ENCODE peak calls at places on chromosomes 11 and 22, in nine cellular contexts. One of them, this sample, is unnamed.

GRCh38 chr11:27253200-27253599 is 109.8 kb downstream of the CCDC34 start:
- DNase-seq in CD14-positive monocyte: no peak
- DNase-seq in Calu3: no peak
- DNase-seq in IMR-90: no peak
- DNase-seq in prostate gland: no peak
- DNase-seq in foreskin fibroblast: no peak
- DNase-seq in left ventricle myocardium inferior: no peak
- DNase-seq in WTC11: no peak
- DNase-seq in mesothelial cell of epicardium: no peak
- DNase-seq in this sample: no peak

GRCh38 chr11:36002196-36002595 is 58.3 kb downstream of the LDLRAD3 start:
- DNase-seq in CD14-positive monocyte: no peak
- DNase-seq in Calu3: no peak
- DNase-seq in IMR-90: no peak
- DNase-seq in prostate gland: no peak
- DNase-seq in foreskin fibroblast: no peak
- DNase-seq in left ventricle myocardium inferior: no peak
- DNase-seq in WTC11: no peak
- DNase-seq in mesothelial cell of epicardium: no peak
- DNase-seq in this sample: peak

GRCh38 chr11:82906931-82907330 is 5.4 kb downstream of the DDIAS start:
- DNase-seq in CD14-positive monocyte: no peak
- DNase-seq in Calu3: no peak
- DNase-seq in IMR-90: no peak
- DNase-seq in prostate gland: no peak
- DNase-seq in foreskin fibroblast: no peak
- DNase-seq in left ventricle myocardium inferior: no peak
- DNase-seq in WTC11: no peak
- DNase-seq in mesothelial cell of epicardium: no peak
- DNase-seq in this sample: no peak

GRCh38 chr11:83521647-83522596 is 235.8 kb upstream of the CCDC90B start:
- DNase-seq in CD14-positive monocyte: no peak
- DNase-seq in Calu3: no peak
- DNase-seq in IMR-90: peak
- DNase-seq in prostate gland: no peak
- DNase-seq in foreskin fibroblast: peak
- DNase-seq in left ventricle myocardium inferior: no peak
- DNase-seq in WTC11: peak
- DNase-seq in mesothelial cell of epicardium: no peak
- DNase-seq in this sample: no peak

GRCh38 chr11:3894128-3894731 is 38.8 kb downstream of the STIM1 start:
- DNase-seq in CD14-positive monocyte: peak
- DNase-seq in Calu3: no peak
- DNase-seq in IMR-90: peak
- DNase-seq in prostate gland: no peak
- DNase-seq in foreskin fibroblast: peak
- DNase-seq in left ventricle myocardium inferior: peak
- DNase-seq in WTC11: no peak
- DNase-seq in mesothelial cell of epicardium: no peak
- DNase-seq in this sample: no peak

GRCh38 chr22:50185384-50186087 is at the start of gene TRABD:
- DNase-seq in CD14-positive monocyte: peak
- DNase-seq in Calu3: peak
- DNase-seq in IMR-90: peak
- DNase-seq in prostate gland: peak
- DNase-seq in foreskin fibroblast: peak
- DNase-seq in left ventricle myocardium inferior: peak
- DNase-seq in WTC11: peak
- DNase-seq in mesothelial cell of epicardium: peak
- DNase-seq in this sample: peak

GRCh38 chr22:49284931-49285330 is 542.7 kb downstream of the BRD1 start:
- DNase-seq in CD14-positive monocyte: peak
- DNase-seq in Calu3: no peak
- DNase-seq in IMR-90: no peak
- DNase-seq in prostate gland: no peak
- DNase-seq in foreskin fibroblast: no peak
- DNase-seq in left ventricle myocardium inferior: no peak
- DNase-seq in WTC11: no peak
- DNase-seq in mesothelial cell of epicardium: no peak
- DNase-seq in this sample: no peak

GRCh38 chr22:31039393-31039792 is 41.7 kb upstream of the SMTN start:
- DNase-seq in CD14-positive monocyte: no peak
- DNase-seq in Calu3: no peak
- DNase-seq in IMR-90: peak
- DNase-seq in prostate gland: no peak
- DNase-seq in foreskin fibroblast: peak
- DNase-seq in left ventricle myocardium inferior: peak
- DNase-seq in WTC11: no peak
- DNase-seq in mesothelial cell of epicardium: no peak
- DNase-seq in this sample: no peak

DNA sequence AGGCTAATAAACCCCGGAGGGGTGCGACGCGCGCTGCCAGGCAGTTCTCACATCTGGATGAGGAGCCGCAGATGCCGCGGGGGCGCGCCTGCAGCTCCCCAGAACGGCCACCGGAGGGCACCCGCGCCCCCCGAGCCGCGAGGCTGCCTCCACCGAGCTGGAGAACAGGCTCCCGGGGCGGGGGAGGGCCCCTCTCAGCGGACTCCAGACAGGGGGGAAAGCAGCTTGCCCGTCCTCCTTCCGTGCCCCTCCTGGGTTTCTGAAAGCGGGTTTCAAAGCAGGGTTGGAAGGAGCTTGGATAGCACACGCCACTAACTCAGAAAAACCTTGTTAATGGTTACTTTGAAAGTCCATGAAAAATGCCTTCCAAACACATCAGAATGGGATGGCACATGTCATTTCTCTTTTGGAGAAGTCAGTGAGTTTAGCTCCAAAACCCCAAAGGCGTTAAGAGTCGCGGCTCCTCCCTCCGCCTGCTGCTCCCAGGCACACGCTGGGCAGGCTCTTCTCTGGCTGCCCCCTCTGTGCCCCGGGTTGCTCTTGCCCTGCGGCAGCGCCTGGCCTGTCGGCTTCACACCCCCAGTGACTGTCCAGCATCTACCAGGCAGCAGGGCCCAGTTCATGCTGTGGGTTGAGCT is 317.8 kb downstream of the NTM start:
- DNase-seq in CD14-positive monocyte: no peak
- DNase-seq in Calu3: peak
- DNase-seq in IMR-90: peak
- DNase-seq in prostate gland: no peak
- DNase-seq in foreskin fibroblast: peak
- DNase-seq in left ventricle myocardium inferior: peak
- DNase-seq in WTC11: peak
- DNase-seq in mesothelial cell of epicardium: peak
- DNase-seq in this sample: peak
- TF ChIP-seq CTCF in CD14-positive monocyte: peak
- TF ChIP-seq CTCF in Calu3: peak
- TF ChIP-seq CTCF in IMR-90: peak
- TF ChIP-seq CTCF in prostate gland: peak
- TF ChIP-seq CTCF in foreskin fibroblast: peak
- TF ChIP-seq CTCF in left ventricle myocardium inferior: peak
- TF ChIP-seq CTCF in WTC11: peak
- TF ChIP-seq CTCF in mesothelial cell of epicardium: peak
- TF ChIP-seq CTCF in this sample: peak

GRCh38 chr11:452203-452744 is 2.2 kb downstream of the PTDSS2 start:
- DNase-seq in CD14-positive monocyte: no peak
- DNase-seq in Calu3: no peak
- DNase-seq in IMR-90: no peak
- DNase-seq in prostate gland: no peak
- DNase-seq in foreskin fibroblast: no peak
- DNase-seq in left ventricle myocardium inferior: no peak
- DNase-seq in WTC11: no peak
- DNase-seq in mesothelial cell of epicardium: no peak
- DNase-seq in this sample: no peak

GRCh38 chr11:451738-452137 is 1.7 kb downstream of the PTDSS2 start:
- DNase-seq in CD14-positive monocyte: no peak
- DNase-seq in Calu3: no peak
- DNase-seq in IMR-90: no peak
- DNase-seq in prostate gland: no peak
- DNase-seq in foreskin fibroblast: no peak
- DNase-seq in left ventricle myocardium inferior: no peak
- DNase-seq in WTC11: no peak
- DNase-seq in mesothelial cell of epicardium: no peak
- DNase-seq in this sample: no peak

GRCh38 chr11:453564-453963 is 3.5 kb downstream of the PTDSS2 start:
- DNase-seq in CD14-positive monocyte: no peak
- DNase-seq in Calu3: no peak
- DNase-seq in IMR-90: no peak
- DNase-seq in prostate gland: no peak
- DNase-seq in foreskin fibroblast: no peak
- DNase-seq in left ventricle myocardium inferior: no peak
- DNase-seq in WTC11: no peak
- DNase-seq in mesothelial cell of epicardium: no peak
- DNase-seq in this sample: no peak

GRCh38 chr11:454043-454442 is 4.0 kb downstream of the PTDSS2 start:
- DNase-seq in CD14-positive monocyte: no peak
- DNase-seq in Calu3: no peak
- DNase-seq in IMR-90: no peak
- DNase-seq in prostate gland: no peak
- DNase-seq in foreskin fibroblast: no peak
- DNase-seq in left ventricle myocardium inferior: no peak
- DNase-seq in WTC11: no peak
- DNase-seq in mesothelial cell of epicardium: no peak
- DNase-seq in this sample: no peak

DNA sequence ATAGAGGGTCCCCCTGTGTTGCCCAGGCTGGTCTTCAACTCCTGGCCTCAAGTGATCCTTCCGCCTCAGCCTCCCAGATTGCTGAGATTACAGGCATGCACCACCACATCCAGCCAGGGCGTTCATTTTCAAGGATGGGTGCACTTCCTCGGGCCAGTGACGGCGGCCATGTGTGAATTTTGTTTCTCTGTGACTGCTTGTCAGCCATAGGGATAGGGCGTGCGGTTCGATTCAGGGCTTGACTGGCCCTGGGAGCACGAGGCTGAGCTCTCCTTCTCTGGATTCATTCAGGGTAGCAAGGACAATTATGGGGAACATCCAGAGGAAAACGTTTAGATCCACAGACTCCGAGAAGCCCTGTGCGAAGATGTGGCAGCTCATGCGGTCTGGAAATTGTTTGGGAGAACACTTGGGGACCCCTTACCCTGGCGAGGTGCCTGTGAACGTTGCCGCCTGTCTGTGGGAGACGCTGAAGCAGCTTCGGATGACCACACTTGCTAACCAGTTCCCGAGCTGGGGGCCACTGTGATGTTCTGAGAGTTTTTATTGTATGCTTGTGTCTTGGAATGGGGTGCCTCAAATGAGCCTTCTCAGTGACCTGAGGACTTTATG is 2.9 kb downstream of the PTDSS2 start:
- DNase-seq in CD14-positive monocyte: no peak
- DNase-seq in Calu3: no peak
- DNase-seq in IMR-90: no peak
- DNase-seq in prostate gland: no peak
- DNase-seq in foreskin fibroblast: no peak
- DNase-seq in left ventricle myocardium inferior: no peak
- DNase-seq in WTC11: no peak
- DNase-seq in mesothelial cell of epicardium: no peak
- DNase-seq in this sample: no peak
- TF ChIP-seq CTCF in CD14-positive monocyte: no peak
- TF ChIP-seq CTCF in Calu3: no peak
- TF ChIP-seq CTCF in IMR-90: no peak
- TF ChIP-seq CTCF in prostate gland: no peak
- TF ChIP-seq CTCF in foreskin fibroblast: no peak
- TF ChIP-seq CTCF in left ventricle myocardium inferior: no peak
- TF ChIP-seq CTCF in WTC11: no peak
- TF ChIP-seq CTCF in mesothelial cell of epicardium: no peak
- TF ChIP-seq CTCF in this sample: no peak

GRCh38 chr22:29312218-29313125 is 3.0 kb downstream of the RASL10A start:
- DNase-seq in CD14-positive monocyte: no peak
- DNase-seq in Calu3: no peak
- DNase-seq in IMR-90: no peak
- DNase-seq in prostate gland: no peak
- DNase-seq in foreskin fibroblast: no peak
- DNase-seq in left ventricle myocardium inferior: no peak
- DNase-seq in WTC11: no peak
- DNase-seq in mesothelial cell of epicardium: no peak
- DNase-seq in this sample: no peak

GRCh38 chr22:29314074-29314473 is 1.4 kb downstream of the RASL10A start:
- DNase-seq in CD14-positive monocyte: no peak
- DNase-seq in Calu3: no peak
- DNase-seq in IMR-90: no peak
- DNase-seq in prostate gland: no peak
- DNase-seq in foreskin fibroblast: no peak
- DNase-seq in left ventricle myocardium inferior: no peak
- DNase-seq in WTC11: no peak
- DNase-seq in mesothelial cell of epicardium: no peak
- DNase-seq in this sample: no peak

GRCh38 chr22:29311468-29312217 is 3.9 kb downstream of the RASL10A start:
- DNase-seq in CD14-positive monocyte: no peak
- DNase-seq in Calu3: no peak
- DNase-seq in IMR-90: no peak
- DNase-seq in prostate gland: no peak
- DNase-seq in foreskin fibroblast: no peak
- DNase-seq in left ventricle myocardium inferior: no peak
- DNase-seq in WTC11: no peak
- DNase-seq in mesothelial cell of epicardium: no peak
- DNase-seq in this sample: no peak

GRCh38 chr22:29314537-29315285 is 786 bp downstream of the RASL10A start:
- DNase-seq in CD14-positive monocyte: no peak
- DNase-seq in Calu3: peak
- DNase-seq in IMR-90: no peak
- DNase-seq in prostate gland: no peak
- DNase-seq in foreskin fibroblast: no peak
- DNase-seq in left ventricle myocardium inferior: no peak
- DNase-seq in WTC11: no peak
- DNase-seq in mesothelial cell of epicardium: no peak
- DNase-seq in this sample: no peak

GRCh38 chr22:29313126-29314071 is 2.1 kb downstream of the RASL10A start:
- DNase-seq in CD14-positive monocyte: no peak
- DNase-seq in Calu3: no peak
- DNase-seq in IMR-90: no peak
- DNase-seq in prostate gland: no peak
- DNase-seq in foreskin fibroblast: no peak
- DNase-seq in left ventricle myocardium inferior: no peak
- DNase-seq in WTC11: peak
- DNase-seq in mesothelial cell of epicardium: no peak
- DNase-seq in this sample: no peak
- TF ChIP-seq CTCF in CD14-positive monocyte: peak
- TF ChIP-seq CTCF in Calu3: peak
- TF ChIP-seq CTCF in IMR-90: peak
- TF ChIP-seq CTCF in prostate gland: peak
- TF ChIP-seq CTCF in foreskin fibroblast: peak
- TF ChIP-seq CTCF in left ventricle myocardium inferior: peak
- TF ChIP-seq CTCF in WTC11: peak
- TF ChIP-seq CTCF in mesothelial cell of epicardium: peak
- TF ChIP-seq CTCF in this sample: peak

DNA sequence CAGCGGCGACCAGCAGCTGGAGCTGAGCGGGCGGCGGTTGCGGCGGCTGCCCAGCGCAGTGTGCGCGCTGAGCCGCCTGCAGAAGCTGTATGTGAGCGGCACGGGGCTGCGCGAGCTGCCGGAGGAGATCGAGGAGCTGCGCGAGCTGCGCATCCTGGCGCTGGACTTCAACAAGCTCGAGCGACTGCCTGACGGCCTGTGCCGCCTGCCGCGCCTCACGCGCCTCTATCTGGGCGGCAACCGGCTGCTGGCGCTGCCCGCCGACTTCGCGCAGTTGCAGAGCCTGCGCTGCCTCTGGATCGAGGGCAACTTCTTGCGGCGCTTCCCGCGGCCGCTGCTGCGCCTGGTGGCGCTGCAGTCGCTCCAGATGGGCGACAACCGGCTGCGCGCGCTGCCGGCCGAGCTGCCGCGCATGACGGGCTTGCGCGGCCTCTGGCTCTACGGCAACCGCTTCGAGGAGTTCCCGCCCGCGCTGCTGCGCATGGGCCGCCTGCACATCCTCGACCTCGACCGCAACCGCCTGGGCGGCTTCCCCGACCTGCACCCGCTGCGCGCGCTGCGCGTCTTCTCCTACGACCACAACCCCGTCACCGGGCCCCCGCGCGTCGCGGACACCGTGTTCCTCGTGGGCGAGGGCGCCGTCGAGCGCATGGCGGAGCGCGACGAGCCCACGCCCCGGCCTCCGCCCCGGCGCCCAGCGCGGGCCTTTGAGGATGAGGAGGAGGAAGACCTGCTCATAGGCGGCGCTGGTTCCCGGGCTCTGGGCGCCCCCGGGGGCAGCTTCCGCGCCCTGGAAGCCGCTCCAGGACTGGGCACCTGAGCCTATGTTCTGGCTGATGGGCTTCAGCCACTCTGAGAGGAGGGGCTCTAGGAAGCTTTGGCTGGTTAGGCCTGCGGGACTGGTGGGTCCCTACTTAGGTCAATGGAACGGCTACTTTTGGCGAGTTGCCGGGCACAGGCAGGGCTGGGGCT is 795 bp downstream of the LRRC10B start:
- DNase-seq in CD14-positive monocyte: no peak
- DNase-seq in Calu3: peak
- DNase-seq in IMR-90: peak
- DNase-seq in prostate gland: peak
- DNase-seq in foreskin fibroblast: peak
- DNase-seq in left ventricle myocardium inferior: peak
- DNase-seq in WTC11: peak
- DNase-seq in mesothelial cell of epicardium: peak
- DNase-seq in this sample: peak
- TF ChIP-seq CTCF in CD14-positive monocyte: peak
- TF ChIP-seq CTCF in Calu3: peak
- TF ChIP-seq CTCF in IMR-90: peak
- TF ChIP-seq CTCF in prostate gland: peak
- TF ChIP-seq CTCF in foreskin fibroblast: peak
- TF ChIP-seq CTCF in left ventricle myocardium inferior: peak
- TF ChIP-seq CTCF in WTC11: no peak
- TF ChIP-seq CTCF in mesothelial cell of epicardium: peak
- TF ChIP-seq CTCF in this sample: peak

This sample was measured in neural crest cell.